ENCODE peak calls at places on chromosomes 6 and 20, in seven cellular contexts. One of them, this sample, is unnamed.

GRCh38 chr6:140039343-140039742 is 664.9 kb upstream of the CITED2 start:
- DNase-seq in fibroblast of mammary gland: no peak
- DNase-seq in BJ: no peak
- DNase-seq in epithelial cell of esophagus: no peak
- DNase-seq in endothelial cell: no peak
- DNase-seq in uterus: no peak
- DNase-seq in choroid plexus epithelial cell: no peak
- DNase-seq in this sample: no peak

GRCh38 chr6:156918647-156919046 is 141.5 kb downstream of the ARID1B start:
- DNase-seq in fibroblast of mammary gland: no peak
- DNase-seq in uterus: no peak
- DNase-seq in epithelial cell of esophagus: no peak
- DNase-seq in choroid plexus epithelial cell: no peak
- DNase-seq in endothelial cell: no peak
- DNase-seq in BJ: no peak
- DNase-seq in this sample: no peak

GRCh38 chr6:46733410-46733809 is 1.8 kb downstream of the PLA2G7 start:
- DNase-seq in endothelial cell: no peak
- DNase-seq in epithelial cell of esophagus: no peak
- DNase-seq in fibroblast of mammary gland: no peak
- DNase-seq in uterus: no peak
- DNase-seq in choroid plexus epithelial cell: no peak
- DNase-seq in BJ: no peak
- DNase-seq in this sample: peak

GRCh38 chr6:150334790-150335783 is 33.7 kb upstream of the IYD start:
- DNase-seq in fibroblast of mammary gland: peak
- DNase-seq in BJ: no peak
- DNase-seq in choroid plexus epithelial cell: peak
- DNase-seq in uterus: peak
- DNase-seq in endothelial cell: peak
- DNase-seq in epithelial cell of esophagus: peak
- DNase-seq in this sample: peak

GRCh38 chr20:916125-916799 is at the start of gene ANGPT4:
- DNase-seq in epithelial cell of esophagus: no peak
- DNase-seq in choroid plexus epithelial cell: peak
- DNase-seq in BJ: no peak
- DNase-seq in fibroblast of mammary gland: no peak
- DNase-seq in endothelial cell: no peak
- DNase-seq in uterus: no peak
- DNase-seq in this sample: no peak

GRCh38 chr6:14919038-14919437 is 326.8 kb upstream of the JARID2 start:
- DNase-seq in choroid plexus epithelial cell: no peak
- DNase-seq in epithelial cell of esophagus: no peak
- DNase-seq in BJ: no peak
- DNase-seq in endothelial cell: no peak
- DNase-seq in uterus: no peak
- DNase-seq in fibroblast of mammary gland: no peak
- DNase-seq in this sample: no peak

GRCh38 chr6:107495196-107495643 is 5.3 kb downstream of the SOBP start:
- DNase-seq in choroid plexus epithelial cell: peak
- DNase-seq in epithelial cell of esophagus: no peak
- DNase-seq in BJ: no peak
- DNase-seq in uterus: no peak
- DNase-seq in endothelial cell: no peak
- DNase-seq in fibroblast of mammary gland: peak
- DNase-seq in this sample: no peak

GRCh38 chr20:43938017-43938655 is 23.5 kb downstream of the TOX2 start:
- DNase-seq in choroid plexus epithelial cell: no peak
- DNase-seq in fibroblast of mammary gland: no peak
- DNase-seq in BJ: no peak
- DNase-seq in endothelial cell: no peak
- DNase-seq in uterus: no peak
- DNase-seq in epithelial cell of esophagus: no peak
- DNase-seq in this sample: no peak

GRCh38 chr6:142932788-142933362 is 12.1 kb downstream of the HIVEP2 start:
- DNase-seq in BJ: no peak
- DNase-seq in choroid plexus epithelial cell: no peak
- DNase-seq in fibroblast of mammary gland: no peak
- DNase-seq in uterus: no peak
- DNase-seq in endothelial cell: no peak
- DNase-seq in epithelial cell of esophagus: no peak
- DNase-seq in this sample: no peak

GRCh38 chr20:41476013-41476441 is 109.4 kb upstream of the EMILIN3 start:
- DNase-seq in choroid plexus epithelial cell: peak
- DNase-seq in BJ: peak
- DNase-seq in uterus: no peak
- DNase-seq in fibroblast of mammary gland: peak
- DNase-seq in endothelial cell: no peak
- DNase-seq in epithelial cell of esophagus: peak
- DNase-seq in this sample: no peak

GRCh38 chr20:37319120-37319717 is 26.7 kb upstream of the SRC start:
- DNase-seq in choroid plexus epithelial cell: peak
- DNase-seq in endothelial cell: no peak
- DNase-seq in BJ: no peak
- DNase-seq in fibroblast of mammary gland: no peak
- DNase-seq in uterus: no peak
- DNase-seq in epithelial cell of esophagus: peak
- DNase-seq in this sample: no peak

GRCh38 chr6:47156196-47156595 is 114.1 kb upstream of the ADGRF1 start:
- DNase-seq in BJ: no peak
- DNase-seq in uterus: no peak
- DNase-seq in epithelial cell of esophagus: no peak
- DNase-seq in endothelial cell: no peak
- DNase-seq in choroid plexus epithelial cell: no peak
- DNase-seq in fibroblast of mammary gland: no peak
- DNase-seq in this sample: no peak

GRCh38 chr6:118284736-118285360 is 263.2 kb upstream of the PLN start:
- DNase-seq in fibroblast of mammary gland: peak
- DNase-seq in choroid plexus epithelial cell: peak
- DNase-seq in endothelial cell: no peak
- DNase-seq in uterus: no peak
- DNase-seq in epithelial cell of esophagus: no peak
- DNase-seq in BJ: no peak
- DNase-seq in this sample: no peak

GRCh38 chr6:118277631-118278030 is 270.5 kb upstream of the PLN start:
- DNase-seq in epithelial cell of esophagus: no peak
- DNase-seq in endothelial cell: no peak
- DNase-seq in fibroblast of mammary gland: no peak
- DNase-seq in choroid plexus epithelial cell: no peak
- DNase-seq in BJ: no peak
- DNase-seq in uterus: no peak
- DNase-seq in this sample: no peak

GRCh38 chr6:118283759-118284158 is 264.3 kb upstream of the PLN start:
- DNase-seq in choroid plexus epithelial cell: peak
- DNase-seq in fibroblast of mammary gland: peak
- DNase-seq in uterus: peak
- DNase-seq in endothelial cell: peak
- DNase-seq in epithelial cell of esophagus: peak
- DNase-seq in BJ: peak
- DNase-seq in this sample: peak

GRCh38 chr6:118280210-118280609 is 267.9 kb upstream of the PLN start:
- DNase-seq in uterus: no peak
- DNase-seq in fibroblast of mammary gland: no peak
- DNase-seq in endothelial cell: no peak
- DNase-seq in BJ: no peak
- DNase-seq in epithelial cell of esophagus: no peak
- DNase-seq in choroid plexus epithelial cell: peak
- DNase-seq in this sample: no peak

GRCh38 chr6:118281291-118281690 is 266.8 kb upstream of the PLN start:
- DNase-seq in uterus: no peak
- DNase-seq in endothelial cell: peak
- DNase-seq in BJ: no peak
- DNase-seq in epithelial cell of esophagus: no peak
- DNase-seq in choroid plexus epithelial cell: no peak
- DNase-seq in fibroblast of mammary gland: no peak
- DNase-seq in this sample: no peak
- TF ChIP-seq CTCF in uterus: no peak
- TF ChIP-seq CTCF in endothelial cell: no peak
- TF ChIP-seq CTCF in BJ: no peak
- TF ChIP-seq CTCF in epithelial cell of esophagus: no peak
- TF ChIP-seq CTCF in choroid plexus epithelial cell: peak
- TF ChIP-seq CTCF in fibroblast of mammary gland: peak
- TF ChIP-seq CTCF in this sample: no peak

DNA sequence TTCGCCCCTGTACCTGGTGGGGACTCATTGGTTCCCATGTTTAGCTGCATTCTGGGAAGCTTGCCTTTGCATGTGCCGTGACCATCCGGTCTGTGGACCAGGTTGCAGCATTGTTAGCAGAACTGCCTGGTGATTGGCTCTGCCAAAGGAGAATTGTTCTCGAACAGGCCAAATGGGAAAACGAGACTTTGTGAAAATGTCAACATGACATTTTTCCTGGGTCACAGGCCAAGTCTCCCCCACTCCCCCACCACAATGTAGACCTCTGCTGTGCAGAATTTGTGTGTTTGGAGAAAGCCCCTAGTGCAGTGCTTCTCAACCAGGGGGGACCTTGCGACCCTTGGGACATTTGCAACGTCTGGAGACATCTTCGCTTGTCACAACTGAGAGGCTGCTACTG is 23.2 kb downstream of the CDH22 start:
- DNase-seq in epithelial cell of esophagus: no peak
- DNase-seq in BJ: no peak
- DNase-seq in endothelial cell: no peak
- DNase-seq in uterus: no peak
- DNase-seq in fibroblast of mammary gland: no peak
- DNase-seq in choroid plexus epithelial cell: no peak
- DNase-seq in this sample: no peak
- TF ChIP-seq CTCF in epithelial cell of esophagus: no peak
- TF ChIP-seq CTCF in BJ: no peak
- TF ChIP-seq CTCF in endothelial cell: no peak
- TF ChIP-seq CTCF in uterus: no peak
- TF ChIP-seq CTCF in fibroblast of mammary gland: no peak
- TF ChIP-seq CTCF in choroid plexus epithelial cell: no peak
- TF ChIP-seq CTCF in this sample: no peak

GRCh38 chr6:24272148-24272547 is 85.7 kb downstream of the DCDC2 start:
- DNase-seq in uterus: no peak
- DNase-seq in endothelial cell: no peak
- DNase-seq in epithelial cell of esophagus: no peak
- DNase-seq in fibroblast of mammary gland: no peak
- DNase-seq in choroid plexus epithelial cell: no peak
- DNase-seq in BJ: no peak
- DNase-seq in this sample: no peak

GRCh38 chr6:24273471-24273870 is 84.4 kb downstream of the DCDC2 start:
- DNase-seq in choroid plexus epithelial cell: peak
- DNase-seq in fibroblast of mammary gland: peak
- DNase-seq in uterus: no peak
- DNase-seq in endothelial cell: no peak
- DNase-seq in BJ: peak
- DNase-seq in epithelial cell of esophagus: peak
- DNase-seq in this sample: no peak

GRCh38 chr6:24270011-24270410 is 87.8 kb downstream of the DCDC2 start:
- DNase-seq in BJ: no peak
- DNase-seq in choroid plexus epithelial cell: no peak
- DNase-seq in uterus: no peak
- DNase-seq in endothelial cell: no peak
- DNase-seq in fibroblast of mammary gland: no peak
- DNase-seq in epithelial cell of esophagus: no peak
- DNase-seq in this sample: no peak

GRCh38 chr6:24274441-24275083 is 83.3 kb downstream of the DCDC2 start:
- DNase-seq in epithelial cell of esophagus: peak
- DNase-seq in fibroblast of mammary gland: peak
- DNase-seq in endothelial cell: no peak
- DNase-seq in choroid plexus epithelial cell: peak
- DNase-seq in BJ: no peak
- DNase-seq in uterus: no peak
- DNase-seq in this sample: no peak
- TF ChIP-seq CTCF in epithelial cell of esophagus: peak
- TF ChIP-seq CTCF in fibroblast of mammary gland: peak
- TF ChIP-seq CTCF in endothelial cell: peak
- TF ChIP-seq CTCF in choroid plexus epithelial cell: peak
- TF ChIP-seq CTCF in BJ: peak
- TF ChIP-seq CTCF in uterus: peak
- TF ChIP-seq CTCF in this sample: peak

GRCh38 chr6:20793174-20793573 is 258.9 kb downstream of the CDKAL1 start:
- DNase-seq in fibroblast of mammary gland: no peak
- DNase-seq in uterus: no peak
- DNase-seq in choroid plexus epithelial cell: no peak
- DNase-seq in epithelial cell of esophagus: no peak
- DNase-seq in BJ: no peak
- DNase-seq in endothelial cell: no peak
- DNase-seq in this sample: no peak

GRCh38 chr6:20791932-20792331 is 257.7 kb downstream of the CDKAL1 start:
- DNase-seq in endothelial cell: no peak
- DNase-seq in BJ: no peak
- DNase-seq in fibroblast of mammary gland: peak
- DNase-seq in uterus: no peak
- DNase-seq in choroid plexus epithelial cell: peak
- DNase-seq in epithelial cell of esophagus: no peak
- DNase-seq in this sample: no peak

GRCh38 chr6:20790032-20790791 is 256.0 kb downstream of the CDKAL1 start:
- DNase-seq in BJ: no peak
- DNase-seq in choroid plexus epithelial cell: peak
- DNase-seq in uterus: no peak
- DNase-seq in fibroblast of mammary gland: no peak
- DNase-seq in endothelial cell: no peak
- DNase-seq in epithelial cell of esophagus: no peak
- DNase-seq in this sample: no peak

GRCh38 chr6:20791074-20791473 is 256.8 kb downstream of the CDKAL1 start:
- DNase-seq in fibroblast of mammary gland: no peak
- DNase-seq in epithelial cell of esophagus: no peak
- DNase-seq in endothelial cell: no peak
- DNase-seq in BJ: no peak
- DNase-seq in uterus: no peak
- DNase-seq in choroid plexus epithelial cell: no peak
- DNase-seq in this sample: no peak

DNA sequence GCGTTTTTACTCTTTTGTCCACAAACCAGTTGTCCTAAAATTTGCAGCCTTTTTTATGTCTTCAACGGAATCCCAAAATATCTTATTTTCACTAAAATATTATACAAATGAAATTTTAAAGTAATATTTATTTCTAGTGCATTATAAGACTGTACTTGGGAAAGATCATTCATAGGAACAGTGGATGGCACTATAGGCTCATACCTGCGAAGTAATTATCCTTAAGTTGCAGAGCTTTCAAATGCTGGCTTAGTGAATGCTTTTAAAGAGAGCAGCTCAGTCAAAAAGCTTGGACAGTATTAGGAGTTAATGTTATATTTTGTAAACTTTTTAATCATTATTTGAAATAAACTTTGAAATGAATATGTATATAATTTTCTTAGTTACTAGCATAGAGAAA is 254.9 kb downstream of the CDKAL1 start:
- DNase-seq in uterus: no peak
- DNase-seq in epithelial cell of esophagus: peak
- DNase-seq in BJ: no peak
- DNase-seq in endothelial cell: no peak
- DNase-seq in choroid plexus epithelial cell: peak
- DNase-seq in fibroblast of mammary gland: peak
- DNase-seq in this sample: no peak
- TF ChIP-seq CTCF in uterus: peak
- TF ChIP-seq CTCF in epithelial cell of esophagus: peak
- TF ChIP-seq CTCF in BJ: peak
- TF ChIP-seq CTCF in endothelial cell: no peak
- TF ChIP-seq CTCF in choroid plexus epithelial cell: peak
- TF ChIP-seq CTCF in fibroblast of mammary gland: peak
- TF ChIP-seq CTCF in this sample: peak

This sample was measured in WERI-Rb-1.